ENCODE peak calls at places on chromosomes 2 and 18, in four cellular contexts. One of them, this sample, is unnamed.

GRCh38 chr2:68889500-68889899 is 18.3 kb upstream of the BMP10 start:
- DNase-seq in DND-41: no peak
- DNase-seq in neural progenitor cell: no peak
- DNase-seq in IMR-90: peak
- DNase-seq in this sample: no peak

GRCh38 chr18:62437520-62438329 is 85.1 kb upstream of the ZCCHC2 start:
- DNase-seq in neural progenitor cell: no peak
- DNase-seq in DND-41: no peak
- DNase-seq in IMR-90: no peak
- DNase-seq in this sample: no peak

GRCh38 chr18:53380063-53380639 is 844.3 kb downstream of the MBD2 start:
- DNase-seq in neural progenitor cell: peak
- DNase-seq in IMR-90: peak
- DNase-seq in DND-41: no peak
- DNase-seq in this sample: no peak

GRCh38 chr2:224469374-224469964 is 67.6 kb upstream of the FAM124B start:
- DNase-seq in DND-41: no peak
- DNase-seq in neural progenitor cell: no peak
- DNase-seq in IMR-90: no peak
- DNase-seq in this sample: no peak

GRCh38 chr2:120675460-120676130 is 60.1 kb upstream of the GLI2 start:
- DNase-seq in DND-41: peak
- DNase-seq in IMR-90: peak
- DNase-seq in neural progenitor cell: peak
- DNase-seq in this sample: peak

GRCh38 chr2:181072486-181072885 is 92.1 kb downstream of the UBE2E3 start:
- DNase-seq in DND-41: no peak
- DNase-seq in IMR-90: peak
- DNase-seq in neural progenitor cell: no peak
- DNase-seq in this sample: no peak

GRCh38 chr2:128636802-128637147 is 318.1 kb upstream of the HS6ST1 start:
- DNase-seq in neural progenitor cell: no peak
- DNase-seq in IMR-90: no peak
- DNase-seq in DND-41: no peak
- DNase-seq in this sample: no peak

GRCh38 chr2:227623225-227623624 is 5.9 kb downstream of the SCYGR4 start:
- DNase-seq in DND-41: no peak
- DNase-seq in IMR-90: peak
- DNase-seq in neural progenitor cell: no peak
- DNase-seq in this sample: no peak

GRCh38 chr2:207219716-207220414 is 54.1 kb upstream of the KLF7 start:
- DNase-seq in IMR-90: peak
- DNase-seq in DND-41: no peak
- DNase-seq in neural progenitor cell: no peak
- DNase-seq in this sample: no peak

GRCh38 chr18:36394486-36394885 is 97.0 kb downstream of the FHOD3 start:
- DNase-seq in DND-41: no peak
- DNase-seq in IMR-90: no peak
- DNase-seq in neural progenitor cell: no peak
- DNase-seq in this sample: no peak

GRCh38 chr18:25349131-25349925 is 2.6 kb downstream of the ZNF521 start:
- DNase-seq in DND-41: no peak
- DNase-seq in IMR-90: peak
- DNase-seq in neural progenitor cell: peak
- DNase-seq in this sample: peak

GRCh38 chr2:16785072-16785638 is 119.5 kb upstream of the CYRIA start:
- DNase-seq in neural progenitor cell: no peak
- DNase-seq in IMR-90: no peak
- DNase-seq in DND-41: no peak
- DNase-seq in this sample: no peak

GRCh38 chr18:63788447-63789096 is 13.4 kb downstream of the SERPINB7 start:
- DNase-seq in neural progenitor cell: no peak
- DNase-seq in DND-41: peak
- DNase-seq in IMR-90: peak
- DNase-seq in this sample: peak

GRCh38 chr2:67918471-67918870 is 144.3 kb downstream of the C1D start:
- DNase-seq in DND-41: no peak
- DNase-seq in neural progenitor cell: no peak
- DNase-seq in IMR-90: no peak
- DNase-seq in this sample: no peak

GRCh38 chr18:46220116-46220515 is 115.9 kb downstream of the HAUS1 start:
- DNase-seq in DND-41: no peak
- DNase-seq in IMR-90: peak
- DNase-seq in neural progenitor cell: no peak
- DNase-seq in this sample: no peak

GRCh38 chr2:132876745-132877391 is 206.9 kb upstream of the LYPD1 start:
- DNase-seq in IMR-90: peak
- DNase-seq in neural progenitor cell: no peak
- DNase-seq in DND-41: no peak
- DNase-seq in this sample: no peak

GRCh38 chr2:189613650-189614420 is 33.2 kb upstream of the SLC40A1 start:
- DNase-seq in IMR-90: peak
- DNase-seq in DND-41: no peak
- DNase-seq in neural progenitor cell: no peak
- DNase-seq in this sample: no peak

GRCh38 chr2:8671176-8671575 is 10.7 kb upstream of the ID2 start:
- DNase-seq in IMR-90: no peak
- DNase-seq in neural progenitor cell: no peak
- DNase-seq in DND-41: no peak
- DNase-seq in this sample: no peak

GRCh38 chr2:65165595-65165994 is 35.7 kb upstream of the RAB1A start:
- DNase-seq in neural progenitor cell: no peak
- DNase-seq in IMR-90: no peak
- DNase-seq in DND-41: no peak
- DNase-seq in this sample: no peak

GRCh38 chr2:67828066-67828465 is 234.7 kb downstream of the C1D start:
- DNase-seq in DND-41: no peak
- DNase-seq in neural progenitor cell: no peak
- DNase-seq in IMR-90: no peak
- DNase-seq in this sample: no peak

GRCh38 chr18:35577045-35577848 is 4.3 kb upstream of the GALNT1 start:
- DNase-seq in neural progenitor cell: no peak
- DNase-seq in DND-41: no peak
- DNase-seq in IMR-90: no peak
- DNase-seq in this sample: peak

GRCh38 chr18:22451796-22452195 is 34.1 kb upstream of the CTAGE1 start:
- DNase-seq in DND-41: no peak
- DNase-seq in IMR-90: no peak
- DNase-seq in neural progenitor cell: peak
- DNase-seq in this sample: no peak

GRCh38 chr18:22455425-22456150 is 37.9 kb upstream of the CTAGE1 start:
- DNase-seq in IMR-90: no peak
- DNase-seq in neural progenitor cell: no peak
- DNase-seq in DND-41: no peak
- DNase-seq in this sample: no peak

GRCh38 chr18:22452226-22452668 is 34.5 kb upstream of the CTAGE1 start:
- DNase-seq in IMR-90: no peak
- DNase-seq in DND-41: no peak
- DNase-seq in neural progenitor cell: no peak
- DNase-seq in this sample: no peak

GRCh38 chr18:22457552-22457951 is 39.8 kb upstream of the CTAGE1 start:
- DNase-seq in DND-41: no peak
- DNase-seq in neural progenitor cell: no peak
- DNase-seq in IMR-90: no peak
- DNase-seq in this sample: no peak

DNA sequence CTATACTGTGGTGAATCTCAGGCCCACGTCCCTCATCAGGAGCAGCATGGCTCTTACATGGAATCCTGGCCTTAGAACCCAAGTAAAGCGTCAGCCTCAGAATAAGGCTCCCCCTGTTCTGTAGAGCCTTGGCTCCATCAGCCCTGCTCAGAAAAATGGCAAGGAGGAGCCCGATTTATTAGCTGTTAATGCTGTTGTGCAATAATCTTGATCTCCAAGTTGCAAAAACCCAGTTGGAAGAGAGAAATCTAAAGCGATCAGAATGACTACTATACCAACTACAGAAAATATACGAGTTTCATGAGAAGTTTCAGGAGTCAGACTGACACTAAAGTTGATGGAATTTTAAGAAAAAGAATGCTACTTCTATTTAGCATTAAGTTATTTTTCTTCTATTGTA is 35.6 kb upstream of the CTAGE1 start:
- DNase-seq in neural progenitor cell: no peak
- DNase-seq in DND-41: no peak
- DNase-seq in IMR-90: no peak
- DNase-seq in this sample: no peak
- TF ChIP-seq CTCF in neural progenitor cell: no peak
- TF ChIP-seq CTCF in DND-41: no peak
- TF ChIP-seq CTCF in IMR-90: no peak
- TF ChIP-seq CTCF in this sample: no peak

GRCh38 chr2:102460467-102460866 is 12.6 kb upstream of the SLC9A4 start:
- DNase-seq in DND-41: no peak
- DNase-seq in IMR-90: no peak
- DNase-seq in neural progenitor cell: no peak
- DNase-seq in this sample: no peak
- TF ChIP-seq CTCF in DND-41: no peak
- TF ChIP-seq CTCF in IMR-90: no peak
- TF ChIP-seq CTCF in neural progenitor cell: no peak
- TF ChIP-seq CTCF in this sample: no peak

DNA sequence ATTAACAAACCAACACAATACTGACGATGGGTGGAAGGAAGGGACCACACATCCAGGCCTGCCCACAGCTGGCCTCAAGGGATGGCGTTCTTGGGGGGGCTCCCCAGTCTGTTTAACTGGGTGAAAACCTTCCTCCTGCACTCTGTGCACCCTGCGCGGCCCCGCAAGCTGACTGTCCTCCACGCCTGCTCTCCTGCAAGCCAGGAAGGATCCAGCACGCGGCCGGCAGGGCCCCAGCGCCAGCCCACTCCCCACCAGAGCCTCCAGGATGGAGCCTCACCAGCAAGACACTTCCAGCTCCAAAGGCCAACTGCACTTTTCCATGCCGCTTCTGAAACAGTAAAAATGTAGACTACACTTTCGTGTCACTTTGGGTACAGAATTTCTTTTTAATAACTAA is 135.1 kb downstream of the ZNF516 start:
- DNase-seq in IMR-90: no peak
- DNase-seq in neural progenitor cell: no peak
- DNase-seq in DND-41: no peak
- DNase-seq in this sample: no peak
- TF ChIP-seq CTCF in IMR-90: no peak
- TF ChIP-seq CTCF in neural progenitor cell: no peak
- TF ChIP-seq CTCF in DND-41: no peak
- TF ChIP-seq CTCF in this sample: no peak

DNA sequence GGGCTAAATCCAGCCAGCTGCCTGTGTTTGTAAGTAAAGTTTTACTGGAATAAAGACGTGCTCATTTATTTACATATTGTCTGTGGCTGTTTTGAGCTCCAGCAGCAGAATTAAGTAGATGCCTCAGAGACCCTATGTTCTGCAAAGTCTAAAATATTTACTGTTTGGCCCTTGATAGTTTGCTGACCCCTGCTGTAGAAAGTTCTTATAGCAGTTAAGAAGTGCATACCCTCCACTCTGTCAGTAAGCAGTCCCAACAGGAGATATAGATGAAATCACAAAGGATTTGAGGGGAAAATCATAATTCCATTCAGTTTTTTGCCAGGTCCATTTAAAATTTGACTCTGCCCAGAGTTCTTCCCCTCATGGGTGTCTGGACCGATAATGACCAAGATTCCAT is 50.1 kb upstream of the ITM2C start:
- DNase-seq in IMR-90: peak
- DNase-seq in DND-41: no peak
- DNase-seq in neural progenitor cell: peak
- DNase-seq in this sample: no peak
- TF ChIP-seq CTCF in IMR-90: peak
- TF ChIP-seq CTCF in DND-41: peak
- TF ChIP-seq CTCF in neural progenitor cell: peak
- TF ChIP-seq CTCF in this sample: no peak